ENCODE peak calls at places on chromosomes 2 and 18, in four cellular contexts. Z is AG09319, G is spleen, E is right lobe of liver. W is an unnamed sample.

GRCh38 chr2:133518646-133519344 is 49.5 kb downstream of the NCKAP5 start:
- DNase-seq in Z (no peak), G (no peak), E (no peak), W (no peak)

GRCh38 chr2:156399224-156399949 is 36.8 kb upstream of the GPD2 start:
- DNase-seq in Z (peak), G (no peak), E (peak), W (no peak)

GRCh38 chr2:85549826-85550225 is 10.9 kb downstream of the MAT2A start:
- DNase-seq in Z (peak), G (no peak), E (no peak), W (no peak)

GRCh38 chr2:23605236-23605635 is 220.3 kb downstream of the KLHL29 start:
- DNase-seq in Z (no peak), G (peak), E (no peak), W (no peak)

GRCh38 chr18:31065036-31065773 is 22.7 kb upstream of the DSC3 start:
- DNase-seq in Z (no peak), G (no peak), E (no peak), W (no peak)

GRCh38 chr2:43429366-43429765 is 166.5 kb downstream of the THADA start:
- DNase-seq in Z (no peak), G (no peak), E (no peak), W (no peak)

GRCh38 chr2:109720379-109721116 is 73.6 kb upstream of the RGPD5 start:
- DNase-seq in Z (no peak), G (no peak), E (no peak), W (no peak)

GRCh38 chr2:20144196-20144595 is 80.7 kb downstream of the SDC1 start:
- DNase-seq in Z (no peak), G (no peak), E (no peak), W (no peak)

GRCh38 chr2:15588329-15588919 is 3.2 kb upstream of the DDX1 start:
- DNase-seq in Z (no peak), G (no peak), E (peak), W (no peak)

GRCh38 chr2:189836644-189837043 is 52.4 kb downstream of the PMS1 start:
- DNase-seq in Z (peak), G (no peak), E (no peak), W (no peak)

GRCh38 chr2:127810156-127810636 is 775 bp downstream of the WDR33 start:
- DNase-seq in Z (no peak), G (no peak), E (no peak), W (no peak)

GRCh38 chr18:9022397-9023170 is 79.9 kb upstream of the NDUFV2 start:
- DNase-seq in Z (no peak), G (no peak), E (no peak), W (no peak)

GRCh38 chr2:64787698-64788097 is 134.0 kb upstream of the SERTAD2 start:
- DNase-seq in Z (no peak), G (no peak), E (no peak), W (no peak)

GRCh38 chr2:50732796-50733195 is 299.1 kb downstream of the NRXN1 start:
- DNase-seq in Z (no peak), G (no peak), E (no peak), W (no peak)

GRCh38 chr2:163878718-163879117 is 142.9 kb upstream of the FIGN start:
- DNase-seq in Z (no peak), G (no peak), E (peak), W (no peak)

GRCh38 chr2:202007015-202008011 is 26.3 kb upstream of the FZD7 start:
- DNase-seq in Z (no peak), G (no peak), E (no peak), W (no peak)
- TF ChIP-seq CTCF in Z (peak), G (no peak), E (no peak), W (no peak)

DNA sequence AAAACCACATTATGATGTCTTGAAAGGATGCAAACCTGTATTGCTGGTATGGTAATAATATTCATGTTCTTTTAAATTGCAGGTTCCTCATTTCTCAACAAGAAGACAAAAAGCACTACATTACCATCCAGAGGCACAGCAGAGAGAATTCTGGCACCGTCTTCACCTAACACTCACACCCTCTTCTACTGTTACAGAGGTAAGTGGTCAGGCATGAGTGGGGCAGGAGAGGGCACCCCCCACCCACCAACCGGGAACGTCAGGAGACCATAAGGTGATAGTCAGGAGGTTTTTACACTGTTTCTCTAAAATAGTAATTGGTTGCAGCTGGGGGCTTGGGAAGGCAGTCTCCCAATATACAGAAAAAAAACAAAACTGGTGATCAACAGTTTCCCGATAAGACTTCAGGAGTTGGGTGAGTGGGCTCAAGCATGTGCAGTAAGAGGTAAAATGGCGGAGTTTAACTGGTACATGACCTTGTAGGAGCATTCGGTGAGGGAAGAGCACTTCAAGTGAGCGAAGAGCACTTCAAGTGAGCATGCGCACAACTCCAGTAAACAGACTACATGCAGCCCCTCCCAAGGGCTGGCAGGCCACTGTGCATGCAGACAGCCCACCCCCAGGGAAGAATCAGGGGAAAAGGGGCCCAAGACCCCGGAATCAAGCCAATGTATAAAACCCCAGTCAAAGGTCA is 296.6 kb downstream of the PIEZO2 start:
- DNase-seq in Z (no peak), G (no peak), E (no peak), W (no peak)
- TF ChIP-seq CTCF in Z (no peak), G (no peak), E (no peak), W (no peak)

GRCh38 chr18:41767960-41768359 is 187.1 kb upstream of the PIK3C3 start:
- DNase-seq in Z (no peak), G (no peak), E (no peak), W (no peak)
- TF ChIP-seq CTCF in Z (no peak), G (no peak), E (no peak), W (no peak)

GRCh38 chr18:60411715-60412114 is 39.1 kb upstream of the MC4R start:
- DNase-seq in Z (no peak), G (no peak), E (no peak), W (no peak)
- TF ChIP-seq CTCF in Z (no peak), G (no peak), E (no peak), W (no peak)

GRCh38 chr2:236120006-236120740 is 48.0 kb downstream of the GBX2 start:
- DNase-seq in Z (no peak), G (no peak), E (no peak), W (no peak)

GRCh38 chr2:236119003-236119402 is 49.2 kb downstream of the GBX2 start:
- DNase-seq in Z (no peak), G (no peak), E (no peak), W (no peak)

GRCh38 chr2:236117396-236117795 is 50.8 kb downstream of the GBX2 start:
- DNase-seq in Z (no peak), G (no peak), E (no peak), W (no peak)

GRCh38 chr2:236119476-236119875 is 48.7 kb downstream of the GBX2 start:
- DNase-seq in Z (no peak), G (no peak), E (no peak), W (no peak)

DNA sequence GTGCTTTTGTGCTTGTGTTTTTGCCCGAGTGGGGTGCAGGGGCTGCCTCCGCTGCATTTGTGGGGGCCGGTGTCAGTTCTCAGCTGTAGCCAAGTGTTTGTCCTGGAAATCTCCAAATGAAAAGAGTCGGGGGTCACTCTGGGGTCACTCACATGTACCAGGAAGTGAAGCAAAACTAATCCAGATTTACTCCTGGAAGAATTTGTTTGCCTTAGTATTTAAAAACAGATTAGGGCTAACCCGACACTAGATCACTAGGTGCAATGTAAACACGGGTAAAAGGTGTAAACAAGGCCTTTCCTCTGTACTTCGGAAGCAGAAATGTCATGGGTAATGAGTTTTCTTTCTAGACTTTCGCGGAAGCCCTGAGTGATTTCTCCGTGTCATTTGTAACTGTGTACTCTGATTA is 50.3 kb downstream of the GBX2 start:
- DNase-seq in Z (no peak), G (no peak), E (no peak), W (no peak)
- TF ChIP-seq CTCF in Z (no peak), G (no peak), E (no peak), W (no peak)

GRCh38 chr2:181374741-181375675 is 82.2 kb upstream of the ITGA4 start:
- DNase-seq in Z (no peak), G (no peak), E (no peak), W (no peak)
- TF ChIP-seq CTCF in Z (no peak), G (no peak), E (no peak), W (no peak)

GRCh38 chr2:193240752-193241151 is 1046.0 kb upstream of the TMEFF2 start:
- DNase-seq in Z (no peak), G (no peak), E (no peak), W (no peak)
- TF ChIP-seq CTCF in Z (no peak), G (no peak), E (peak), W (no peak)

DNA sequence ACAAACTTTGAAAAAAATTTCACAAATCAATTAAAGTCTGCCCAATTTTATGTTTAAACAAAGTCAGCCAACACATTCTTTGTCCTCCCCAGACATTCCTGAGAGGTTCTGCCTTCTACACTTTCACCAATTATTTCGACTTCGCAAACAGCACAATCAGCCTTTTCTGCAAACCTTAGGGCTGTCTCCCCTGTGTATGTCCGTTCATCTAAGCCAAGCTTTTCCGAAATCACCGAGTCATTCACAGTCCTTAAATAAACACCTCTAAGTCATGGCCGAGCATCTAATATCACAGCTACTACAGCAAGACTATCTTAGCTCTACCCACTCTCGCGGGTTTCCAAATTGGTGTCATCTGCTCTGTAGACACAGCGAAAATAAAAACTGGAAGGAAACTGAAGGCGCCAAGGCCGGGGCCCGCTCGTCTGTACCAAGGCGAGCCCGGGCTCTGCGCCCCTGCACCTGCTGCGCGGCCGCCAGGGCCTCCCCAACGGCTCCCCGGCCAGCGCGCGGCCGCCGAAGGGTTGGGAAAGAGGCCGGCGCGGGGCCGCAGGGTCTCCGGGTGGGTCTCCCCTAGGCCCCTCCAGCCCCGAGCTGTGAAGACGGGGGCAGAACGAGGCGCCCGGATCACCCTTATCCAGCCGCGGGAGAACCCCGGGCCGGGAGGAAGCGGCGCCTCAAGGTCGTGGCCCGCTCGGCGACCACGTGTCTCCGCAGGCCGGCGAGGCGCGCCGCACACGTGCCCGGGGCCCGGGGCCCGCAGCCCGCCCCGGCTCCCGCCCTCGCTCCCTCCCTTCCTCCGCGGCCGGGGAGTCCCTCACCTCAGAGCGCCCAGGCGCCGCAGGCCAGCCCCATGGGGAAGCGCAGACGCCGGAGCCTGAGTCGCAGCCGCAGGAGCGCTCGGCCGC is 573 bp downstream of the ODC1 start:
- DNase-seq in Z (no peak), G (peak), E (peak), W (no peak)
- TF ChIP-seq CTCF in Z (no peak), G (no peak), E (peak), W (no peak)

DNA sequence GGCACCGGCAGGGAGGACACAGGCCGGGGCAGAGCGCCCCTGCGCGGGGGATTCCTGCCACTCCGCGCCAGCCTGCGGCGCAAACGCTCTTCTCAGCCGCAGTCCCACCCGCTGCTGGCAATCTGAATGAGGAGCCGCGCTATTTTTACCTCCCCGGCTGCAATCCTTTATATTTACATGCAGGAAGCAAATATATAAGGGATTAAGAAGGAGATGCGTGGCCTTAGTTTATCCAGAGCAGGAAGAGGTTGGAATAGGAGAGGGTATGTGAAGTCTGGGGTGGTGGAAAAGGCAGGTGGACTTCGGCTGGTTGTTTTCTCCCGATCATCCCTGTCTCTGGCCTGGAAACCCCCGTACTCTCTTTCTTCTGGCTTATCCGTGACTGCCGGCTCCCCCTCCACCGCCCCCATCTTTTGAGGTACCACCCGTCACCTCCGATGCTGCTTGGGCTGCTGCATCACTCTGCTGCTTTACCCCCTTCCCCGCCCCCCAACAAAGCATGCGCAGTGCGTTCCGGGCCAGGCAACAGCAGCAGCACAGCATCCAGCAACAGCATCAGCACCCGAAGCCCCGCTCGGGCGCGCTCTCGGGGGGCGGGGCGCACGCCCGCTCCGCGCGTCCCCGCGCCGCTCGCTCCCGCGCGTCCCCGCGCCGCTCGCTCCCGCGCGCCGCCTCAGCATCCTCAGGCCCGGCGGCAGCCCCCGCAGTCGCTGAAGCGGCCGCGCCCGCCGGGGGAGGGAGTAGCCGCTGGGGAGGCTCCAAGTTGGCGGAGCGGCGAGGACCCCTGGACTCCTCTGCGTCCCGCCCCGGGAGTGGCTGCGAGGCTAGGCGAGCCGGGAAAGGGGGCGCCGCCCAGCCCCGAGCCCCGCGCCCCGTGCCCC is at the start of gene ADAM23:
- DNase-seq in Z (no peak), G (no peak), E (no peak), W (peak)
- TF ChIP-seq CTCF in Z (no peak), G (no peak), E (no peak), W (no peak)

W was measured in activated B cell treated with CpG ODN at 0.5 μM for 24 hours.